ENCODE peak calls at places on chromosomes 13 and 19, in four cellular contexts. One of them, this sample, is unnamed.

GRCh38 chr19:372306-372890 is 27.8 kb upstream of the MIER2 start:
- DNase-seq in PC-3: no peak
- DNase-seq in keratinocyte: no peak
- DNase-seq in K562: no peak
- DNase-seq in this sample: no peak

GRCh38 chr13:32225494-32225931 is 89.7 kb downstream of the ZAR1L start:
- DNase-seq in PC-3: no peak
- DNase-seq in keratinocyte: no peak
- DNase-seq in K562: no peak
- DNase-seq in this sample: no peak

GRCh38 chr13:27367570-27367969 is 56.8 kb upstream of the GTF3A start:
- DNase-seq in PC-3: peak; percentile 12
- DNase-seq in keratinocyte: no peak
- DNase-seq in K562: no peak
- DNase-seq in this sample: no peak

GRCh38 chr13:75405976-75406703 is 75.8 kb downstream of the TBC1D4 start:
- DNase-seq in PC-3: no peak
- DNase-seq in keratinocyte: no peak
- DNase-seq in K562: no peak
- DNase-seq in this sample: no peak

GRCh38 chr13:28611021-28611420 is 47.9 kb upstream of the POMP start:
- DNase-seq in PC-3: no peak
- DNase-seq in keratinocyte: no peak
- DNase-seq in K562: no peak
- DNase-seq in this sample: no peak

GRCh38 chr13:43669101-43669500 is 117.7 kb downstream of the ENOX1 start:
- DNase-seq in PC-3: no peak
- DNase-seq in keratinocyte: no peak
- DNase-seq in K562: no peak
- DNase-seq in this sample: no peak

GRCh38 chr19:6730153-6730804 is 7.1 kb downstream of the GPR108 start:
- DNase-seq in PC-3: no peak
- DNase-seq in keratinocyte: no peak
- DNase-seq in K562: peak; percentile 94
- DNase-seq in this sample: peak; percentile 97

GRCh38 chr13:79258489-79258888 is 147.6 kb downstream of the RBM26 start:
- DNase-seq in PC-3: no peak
- DNase-seq in keratinocyte: no peak
- DNase-seq in K562: no peak
- DNase-seq in this sample: no peak

GRCh38 chr13:77171451-77171850 is 144.5 kb upstream of the FBXL3 start:
- DNase-seq in PC-3: no peak
- DNase-seq in keratinocyte: no peak
- DNase-seq in K562: no peak
- DNase-seq in this sample: no peak

GRCh38 chr13:75934889-75935288 is 298.8 kb downstream of the LMO7 start:
- DNase-seq in PC-3: peak; percentile 80
- DNase-seq in keratinocyte: no peak
- DNase-seq in K562: no peak
- DNase-seq in this sample: no peak

GRCh38 chr13:74202129-74202528 is 67.9 kb upstream of the KLF12 start:
- DNase-seq in PC-3: no peak
- DNase-seq in keratinocyte: no peak
- DNase-seq in K562: no peak
- DNase-seq in this sample: no peak

GRCh38 chr13:79987761-79988160 is 353.2 kb downstream of the SPRY2 start:
- DNase-seq in PC-3: peak; percentile 10
- DNase-seq in keratinocyte: no peak
- DNase-seq in K562: no peak
- DNase-seq in this sample: no peak

DNA sequence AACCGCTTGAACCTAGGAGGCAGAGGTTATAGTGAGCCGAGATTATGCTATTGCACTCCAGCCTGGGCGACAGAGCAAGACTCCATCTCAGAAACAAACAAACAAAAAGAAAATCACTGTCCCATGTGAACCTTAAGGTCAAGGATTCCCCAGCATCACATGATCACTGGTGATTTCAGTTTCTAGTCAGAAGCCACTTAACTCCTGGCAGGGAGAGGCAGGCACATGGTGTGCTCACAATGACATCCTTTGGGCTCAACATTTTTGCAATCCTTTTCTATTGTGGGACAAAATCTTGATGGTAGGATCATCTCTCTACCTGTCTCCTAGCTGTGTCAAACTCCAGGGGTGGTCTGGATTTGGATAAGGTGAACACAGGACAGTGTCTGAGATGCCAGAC is 12.1 kb downstream of the AKAP8 start:
- DNase-seq in PC-3: no peak
- DNase-seq in keratinocyte: no peak
- DNase-seq in K562: no peak
- DNase-seq in this sample: no peak
- H3K36me3 ChIP-seq in PC-3: peaks cover 47% of the 10 kb centered on the region
- H3K36me3 ChIP-seq in keratinocyte: peaks cover 38% of the 10 kb centered on the region
- H3K36me3 ChIP-seq in K562: peaks cover 75% of the 10 kb centered on the region
- H3K36me3 ChIP-seq in this sample: peaks cover 31% of the 10 kb centered on the region

DNA sequence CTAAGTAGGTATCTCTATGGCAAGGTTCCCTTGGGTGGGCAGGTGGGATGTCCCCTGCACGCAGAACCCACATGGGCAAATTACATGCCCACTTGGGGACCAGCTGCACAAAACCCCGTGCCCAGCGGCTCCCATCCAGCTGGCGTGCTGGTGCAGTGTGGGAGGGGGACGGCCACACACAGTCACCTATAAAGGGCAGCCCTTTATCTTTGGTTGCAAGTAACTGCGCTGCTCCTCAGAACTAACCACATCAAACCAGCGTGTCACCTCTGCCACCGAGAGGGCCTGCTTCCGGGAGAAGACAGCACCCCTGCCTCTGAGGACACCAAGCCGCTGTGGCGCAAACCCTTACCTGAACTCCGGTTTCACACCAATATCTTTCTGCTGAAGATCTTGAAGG is 32.2 kb downstream of the ANKRD27 start:
- DNase-seq in PC-3: no peak
- DNase-seq in keratinocyte: no peak
- DNase-seq in K562: no peak
- DNase-seq in this sample: no peak
- H3K27me3 ChIP-seq in PC-3: no peaks in the 10 kb centered on the region
- H3K27me3 ChIP-seq in keratinocyte: no peaks in the 10 kb centered on the region
- H3K27me3 ChIP-seq in K562: no peaks in the 10 kb centered on the region
- H3K27me3 ChIP-seq in this sample: no peaks in the 10 kb centered on the region

GRCh38 chr13:97858161-97858560 is 95.3 kb upstream of the IPO5 start:
- DNase-seq in PC-3: no peak
- DNase-seq in keratinocyte: no peak
- DNase-seq in K562: no peak
- DNase-seq in this sample: no peak

GRCh38 chr13:97852181-97852874 is 101.1 kb upstream of the IPO5 start:
- DNase-seq in PC-3: no peak
- DNase-seq in keratinocyte: no peak
- DNase-seq in K562: no peak
- DNase-seq in this sample: no peak

GRCh38 chr13:97853550-97853949 is 99.9 kb upstream of the IPO5 start:
- DNase-seq in PC-3: peak; percentile 59
- DNase-seq in keratinocyte: no peak
- DNase-seq in K562: no peak
- DNase-seq in this sample: no peak

GRCh38 chr13:97855570-97855970 is 97.9 kb upstream of the IPO5 start:
- DNase-seq in PC-3: peak; percentile 77
- DNase-seq in keratinocyte: peak; percentile 19
- DNase-seq in K562: peak; percentile 58
- DNase-seq in this sample: peak; percentile 37

GRCh38 chr13:97856001-97856675 is 97.3 kb upstream of the IPO5 start:
- DNase-seq in PC-3: no peak
- DNase-seq in keratinocyte: no peak
- DNase-seq in K562: no peak
- DNase-seq in this sample: peak; percentile 27
- H3K9ac ChIP-seq in PC-3: no peak overlapping the region
- H3K9ac ChIP-seq in keratinocyte: no peak overlapping the region
- H3K9ac ChIP-seq in K562: no peak overlapping the region
- H3K9ac ChIP-seq in this sample: no peak overlapping the region

GRCh38 chr13:51364404-51365008 is 25.0 kb downstream of the SERPINE3 start:
- DNase-seq in PC-3: peak; percentile 22
- DNase-seq in keratinocyte: no peak
- DNase-seq in K562: no peak
- DNase-seq in this sample: no peak
- H3K36me3 ChIP-seq in PC-3: peaks cover 24% of the 10 kb centered on the region
- H3K36me3 ChIP-seq in keratinocyte: peaks cover 6% of the 10 kb centered on the region
- H3K36me3 ChIP-seq in K562: peaks cover 62% of the 10 kb centered on the region
- H3K36me3 ChIP-seq in this sample: no peaks in the 10 kb centered on the region